ENCODE peak calls at places on chromosomes 3 and 15, in seven cellular contexts. One of them, this sample, is unnamed.
A peak's percentile ranks its signal among the peaks of the same experiment; 100 is the strongest.

GRCh38 chr3:134606033-134607025 is 44.5 kb downstream of the KY start:
- DNase-seq in stimulated activated CD4-positive, alpha-beta T cell treated with anti-CD3 and anti-CD28 coated beads, Interleukin-15, amount 100 ng/mL, for 48 hours: no peak
- DNase-seq in activated CD4-positive, alpha-beta T cell treated with anti-CD3 and anti-CD28 coated beads for 4 hours: no peak
- DNase-seq in HT1080: peak; percentile 52
- DNase-seq in BJ: no peak
- DNase-seq in SJSA1: no peak
- DNase-seq in astrocyte: no peak
- DNase-seq in this sample: no peak

GRCh38 chr15:99385865-99386264 is 134.6 kb downstream of the LRRC28 start:
- DNase-seq in SJSA1: no peak
- DNase-seq in BJ: no peak
- DNase-seq in activated CD4-positive, alpha-beta T cell treated with anti-CD3 and anti-CD28 coated beads for 4 hours: no peak
- DNase-seq in astrocyte: peak; percentile 49
- DNase-seq in HT1080: no peak
- DNase-seq in stimulated activated CD4-positive, alpha-beta T cell treated with anti-CD3 and anti-CD28 coated beads, Interleukin-15, amount 100 ng/mL, for 48 hours: no peak
- DNase-seq in this sample: no peak

GRCh38 chr3:156404217-156404616 is 150.7 kb downstream of the SSR3 start:
- DNase-seq in astrocyte: no peak
- DNase-seq in stimulated activated CD4-positive, alpha-beta T cell treated with anti-CD3 and anti-CD28 coated beads, Interleukin-15, amount 100 ng/mL, for 48 hours: no peak
- DNase-seq in SJSA1: no peak
- DNase-seq in activated CD4-positive, alpha-beta T cell treated with anti-CD3 and anti-CD28 coated beads for 4 hours: no peak
- DNase-seq in BJ: no peak
- DNase-seq in HT1080: no peak
- DNase-seq in this sample: peak; percentile 60

GRCh38 chr15:58988011-58988785 is 735 bp downstream of the RNF111 start:
- DNase-seq in astrocyte: peak; percentile 33
- DNase-seq in activated CD4-positive, alpha-beta T cell treated with anti-CD3 and anti-CD28 coated beads for 4 hours: peak; percentile 56
- DNase-seq in SJSA1: no peak
- DNase-seq in BJ: no peak
- DNase-seq in HT1080: peak; percentile 28
- DNase-seq in stimulated activated CD4-positive, alpha-beta T cell treated with anti-CD3 and anti-CD28 coated beads, Interleukin-15, amount 100 ng/mL, for 48 hours: peak; percentile 30
- DNase-seq in this sample: peak; percentile 80

GRCh38 chr3:55191911-55192787 is 264.3 kb upstream of the LRTM1 start:
- DNase-seq in activated CD4-positive, alpha-beta T cell treated with anti-CD3 and anti-CD28 coated beads for 4 hours: no peak
- DNase-seq in HT1080: peak; percentile 90
- DNase-seq in stimulated activated CD4-positive, alpha-beta T cell treated with anti-CD3 and anti-CD28 coated beads, Interleukin-15, amount 100 ng/mL, for 48 hours: no peak
- DNase-seq in SJSA1: peak; percentile 93
- DNase-seq in astrocyte: peak; percentile 100
- DNase-seq in BJ: peak; percentile 99
- DNase-seq in this sample: no peak

GRCh38 chr3:156677536-156677935 is 3.1 kb downstream of the TIPARP start:
- DNase-seq in stimulated activated CD4-positive, alpha-beta T cell treated with anti-CD3 and anti-CD28 coated beads, Interleukin-15, amount 100 ng/mL, for 48 hours: no peak
- DNase-seq in activated CD4-positive, alpha-beta T cell treated with anti-CD3 and anti-CD28 coated beads for 4 hours: no peak
- DNase-seq in SJSA1: no peak
- DNase-seq in astrocyte: no peak
- DNase-seq in BJ: no peak
- DNase-seq in HT1080: no peak
- DNase-seq in this sample: no peak

GRCh38 chr3:98561727-98562521 is 30.1 kb downstream of the GPR15 start:
- DNase-seq in astrocyte: peak; percentile 35
- DNase-seq in stimulated activated CD4-positive, alpha-beta T cell treated with anti-CD3 and anti-CD28 coated beads, Interleukin-15, amount 100 ng/mL, for 48 hours: no peak
- DNase-seq in activated CD4-positive, alpha-beta T cell treated with anti-CD3 and anti-CD28 coated beads for 4 hours: no peak
- DNase-seq in SJSA1: peak; percentile 22
- DNase-seq in BJ: no peak
- DNase-seq in HT1080: peak; percentile 54
- DNase-seq in this sample: no peak

GRCh38 chr3:172536993-172537419 is 13.8 kb upstream of the TNFSF10 start:
- DNase-seq in activated CD4-positive, alpha-beta T cell treated with anti-CD3 and anti-CD28 coated beads for 4 hours: no peak
- DNase-seq in HT1080: no peak
- DNase-seq in astrocyte: no peak
- DNase-seq in BJ: no peak
- DNase-seq in stimulated activated CD4-positive, alpha-beta T cell treated with anti-CD3 and anti-CD28 coated beads, Interleukin-15, amount 100 ng/mL, for 48 hours: no peak
- DNase-seq in SJSA1: no peak
- DNase-seq in this sample: no peak

GRCh38 chr3:24338409-24338808 is 156.2 kb downstream of the THRB start:
- DNase-seq in BJ: no peak
- DNase-seq in stimulated activated CD4-positive, alpha-beta T cell treated with anti-CD3 and anti-CD28 coated beads, Interleukin-15, amount 100 ng/mL, for 48 hours: no peak
- DNase-seq in astrocyte: no peak
- DNase-seq in HT1080: no peak
- DNase-seq in activated CD4-positive, alpha-beta T cell treated with anti-CD3 and anti-CD28 coated beads for 4 hours: no peak
- DNase-seq in SJSA1: no peak
- DNase-seq in this sample: no peak

GRCh38 chr15:89416339-89417183 is 79.8 kb downstream of the RHCG start:
- DNase-seq in activated CD4-positive, alpha-beta T cell treated with anti-CD3 and anti-CD28 coated beads for 4 hours: peak; percentile 54
- DNase-seq in SJSA1: peak; percentile 66
- DNase-seq in HT1080: peak; percentile 72
- DNase-seq in BJ: no peak
- DNase-seq in astrocyte: peak; percentile 7
- DNase-seq in stimulated activated CD4-positive, alpha-beta T cell treated with anti-CD3 and anti-CD28 coated beads, Interleukin-15, amount 100 ng/mL, for 48 hours: peak; percentile 80
- DNase-seq in this sample: peak; percentile 42

GRCh38 chr15:63190993-63191392 is 1.6 kb downstream of the RAB8B start:
- DNase-seq in astrocyte: no peak
- DNase-seq in SJSA1: no peak
- DNase-seq in BJ: no peak
- DNase-seq in activated CD4-positive, alpha-beta T cell treated with anti-CD3 and anti-CD28 coated beads for 4 hours: no peak
- DNase-seq in HT1080: no peak
- DNase-seq in stimulated activated CD4-positive, alpha-beta T cell treated with anti-CD3 and anti-CD28 coated beads, Interleukin-15, amount 100 ng/mL, for 48 hours: no peak
- DNase-seq in this sample: no peak

GRCh38 chr3:190375250-190375649 is 12.7 kb upstream of the CLDN16 start:
- DNase-seq in HT1080: peak; percentile 40
- DNase-seq in BJ: no peak
- DNase-seq in stimulated activated CD4-positive, alpha-beta T cell treated with anti-CD3 and anti-CD28 coated beads, Interleukin-15, amount 100 ng/mL, for 48 hours: no peak
- DNase-seq in astrocyte: no peak
- DNase-seq in SJSA1: no peak
- DNase-seq in activated CD4-positive, alpha-beta T cell treated with anti-CD3 and anti-CD28 coated beads for 4 hours: no peak
- DNase-seq in this sample: no peak

GRCh38 chr3:160929595-160929994 is 173.6 kb downstream of the PPM1L start:
- DNase-seq in BJ: no peak
- DNase-seq in HT1080: peak; percentile 51
- DNase-seq in activated CD4-positive, alpha-beta T cell treated with anti-CD3 and anti-CD28 coated beads for 4 hours: no peak
- DNase-seq in astrocyte: no peak
- DNase-seq in stimulated activated CD4-positive, alpha-beta T cell treated with anti-CD3 and anti-CD28 coated beads, Interleukin-15, amount 100 ng/mL, for 48 hours: no peak
- DNase-seq in SJSA1: peak; percentile 3
- DNase-seq in this sample: peak; percentile 18

GRCh38 chr15:79593119-79593869 is 161.2 kb downstream of the MINAR1 start:
- DNase-seq in SJSA1: no peak
- DNase-seq in stimulated activated CD4-positive, alpha-beta T cell treated with anti-CD3 and anti-CD28 coated beads, Interleukin-15, amount 100 ng/mL, for 48 hours: no peak
- DNase-seq in HT1080: no peak
- DNase-seq in activated CD4-positive, alpha-beta T cell treated with anti-CD3 and anti-CD28 coated beads for 4 hours: no peak
- DNase-seq in BJ: no peak
- DNase-seq in astrocyte: no peak
- DNase-seq in this sample: no peak

GRCh38 chr3:192365571-192365970 is 361.8 kb downstream of the FGF12 start:
- DNase-seq in HT1080: peak; percentile 9
- DNase-seq in SJSA1: no peak
- DNase-seq in activated CD4-positive, alpha-beta T cell treated with anti-CD3 and anti-CD28 coated beads for 4 hours: no peak
- DNase-seq in BJ: no peak
- DNase-seq in stimulated activated CD4-positive, alpha-beta T cell treated with anti-CD3 and anti-CD28 coated beads, Interleukin-15, amount 100 ng/mL, for 48 hours: no peak
- DNase-seq in astrocyte: no peak
- DNase-seq in this sample: no peak

GRCh38 chr3:128226794-128227399 is 73.6 kb downstream of the EEFSEC start:
- DNase-seq in activated CD4-positive, alpha-beta T cell treated with anti-CD3 and anti-CD28 coated beads for 4 hours: no peak
- DNase-seq in stimulated activated CD4-positive, alpha-beta T cell treated with anti-CD3 and anti-CD28 coated beads, Interleukin-15, amount 100 ng/mL, for 48 hours: peak; percentile 16
- DNase-seq in SJSA1: peak; percentile 33
- DNase-seq in astrocyte: no peak
- DNase-seq in BJ: no peak
- DNase-seq in HT1080: peak; percentile 58
- DNase-seq in this sample: no peak

GRCh38 chr3:65796676-65797075 is 242.0 kb downstream of the MAGI1 start:
- DNase-seq in activated CD4-positive, alpha-beta T cell treated with anti-CD3 and anti-CD28 coated beads for 4 hours: no peak
- DNase-seq in astrocyte: no peak
- DNase-seq in BJ: no peak
- DNase-seq in stimulated activated CD4-positive, alpha-beta T cell treated with anti-CD3 and anti-CD28 coated beads, Interleukin-15, amount 100 ng/mL, for 48 hours: no peak
- DNase-seq in HT1080: no peak
- DNase-seq in SJSA1: no peak
- DNase-seq in this sample: no peak

GRCh38 chr3:155981669-155982068 is 111.2 kb downstream of the GMPS start:
- DNase-seq in HT1080: no peak
- DNase-seq in activated CD4-positive, alpha-beta T cell treated with anti-CD3 and anti-CD28 coated beads for 4 hours: no peak
- DNase-seq in stimulated activated CD4-positive, alpha-beta T cell treated with anti-CD3 and anti-CD28 coated beads, Interleukin-15, amount 100 ng/mL, for 48 hours: no peak
- DNase-seq in SJSA1: no peak
- DNase-seq in BJ: no peak
- DNase-seq in astrocyte: peak; percentile 60
- DNase-seq in this sample: no peak

GRCh38 chr3:138367912-138368311 is 19.5 kb downstream of the MRAS start:
- DNase-seq in HT1080: no peak
- DNase-seq in activated CD4-positive, alpha-beta T cell treated with anti-CD3 and anti-CD28 coated beads for 4 hours: no peak
- DNase-seq in BJ: no peak
- DNase-seq in stimulated activated CD4-positive, alpha-beta T cell treated with anti-CD3 and anti-CD28 coated beads, Interleukin-15, amount 100 ng/mL, for 48 hours: no peak
- DNase-seq in SJSA1: no peak
- DNase-seq in astrocyte: peak; percentile 29
- DNase-seq in this sample: peak; percentile 56

GRCh38 chr3:174342941-174343431 is 516.1 kb upstream of the NAALADL2 start:
- DNase-seq in HT1080: no peak
- DNase-seq in astrocyte: peak; percentile 58
- DNase-seq in stimulated activated CD4-positive, alpha-beta T cell treated with anti-CD3 and anti-CD28 coated beads, Interleukin-15, amount 100 ng/mL, for 48 hours: no peak
- DNase-seq in BJ: no peak
- DNase-seq in activated CD4-positive, alpha-beta T cell treated with anti-CD3 and anti-CD28 coated beads for 4 hours: no peak
- DNase-seq in SJSA1: no peak
- DNase-seq in this sample: no peak

GRCh38 chr3:50161320-50161719 is 6.2 kb downstream of the SEMA3F start:
- DNase-seq in SJSA1: no peak
- DNase-seq in activated CD4-positive, alpha-beta T cell treated with anti-CD3 and anti-CD28 coated beads for 4 hours: no peak
- DNase-seq in BJ: no peak
- DNase-seq in stimulated activated CD4-positive, alpha-beta T cell treated with anti-CD3 and anti-CD28 coated beads, Interleukin-15, amount 100 ng/mL, for 48 hours: no peak
- DNase-seq in HT1080: no peak
- DNase-seq in astrocyte: no peak
- DNase-seq in this sample: no peak

GRCh38 chr15:80577552-80578205 is 117.4 kb upstream of the ABHD17C start:
- DNase-seq in astrocyte: no peak
- DNase-seq in activated CD4-positive, alpha-beta T cell treated with anti-CD3 and anti-CD28 coated beads for 4 hours: no peak
- DNase-seq in SJSA1: no peak
- DNase-seq in stimulated activated CD4-positive, alpha-beta T cell treated with anti-CD3 and anti-CD28 coated beads, Interleukin-15, amount 100 ng/mL, for 48 hours: no peak
- DNase-seq in BJ: no peak
- DNase-seq in HT1080: no peak
- DNase-seq in this sample: no peak

GRCh38 chr3:13135811-13136321 is 62.6 kb upstream of the IQSEC1 start:
- DNase-seq in HT1080: no peak
- DNase-seq in SJSA1: no peak
- DNase-seq in astrocyte: no peak
- DNase-seq in stimulated activated CD4-positive, alpha-beta T cell treated with anti-CD3 and anti-CD28 coated beads, Interleukin-15, amount 100 ng/mL, for 48 hours: no peak
- DNase-seq in BJ: no peak
- DNase-seq in activated CD4-positive, alpha-beta T cell treated with anti-CD3 and anti-CD28 coated beads for 4 hours: no peak
- DNase-seq in this sample: no peak

GRCh38 chr3:32591960-32592462 is 21.4 kb upstream of the DYNC1LI1 start:
- DNase-seq in SJSA1: no peak
- DNase-seq in BJ: no peak
- DNase-seq in astrocyte: no peak
- DNase-seq in stimulated activated CD4-positive, alpha-beta T cell treated with anti-CD3 and anti-CD28 coated beads, Interleukin-15, amount 100 ng/mL, for 48 hours: no peak
- DNase-seq in HT1080: no peak
- DNase-seq in activated CD4-positive, alpha-beta T cell treated with anti-CD3 and anti-CD28 coated beads for 4 hours: no peak
- DNase-seq in this sample: no peak

GRCh38 chr3:70856414-70857162 is 544.1 kb upstream of the MDFIC2 start:
- DNase-seq in astrocyte: peak; percentile 98
- DNase-seq in HT1080: peak; percentile 82
- DNase-seq in activated CD4-positive, alpha-beta T cell treated with anti-CD3 and anti-CD28 coated beads for 4 hours: no peak
- DNase-seq in stimulated activated CD4-positive, alpha-beta T cell treated with anti-CD3 and anti-CD28 coated beads, Interleukin-15, amount 100 ng/mL, for 48 hours: no peak
- DNase-seq in SJSA1: no peak
- DNase-seq in BJ: no peak
- DNase-seq in this sample: no peak

GRCh38 chr3:136778865-136779264 is 26.7 kb upstream of the STAG1 start:
- DNase-seq in SJSA1: peak; percentile 11
- DNase-seq in astrocyte: peak; percentile 72
- DNase-seq in HT1080: no peak
- DNase-seq in stimulated activated CD4-positive, alpha-beta T cell treated with anti-CD3 and anti-CD28 coated beads, Interleukin-15, amount 100 ng/mL, for 48 hours: no peak
- DNase-seq in activated CD4-positive, alpha-beta T cell treated with anti-CD3 and anti-CD28 coated beads for 4 hours: no peak
- DNase-seq in BJ: no peak
- DNase-seq in this sample: no peak

GRCh38 chr15:80630981-80631380 is 64.1 kb upstream of the ABHD17C start:
- DNase-seq in HT1080: no peak
- DNase-seq in BJ: no peak
- DNase-seq in SJSA1: no peak
- DNase-seq in stimulated activated CD4-positive, alpha-beta T cell treated with anti-CD3 and anti-CD28 coated beads, Interleukin-15, amount 100 ng/mL, for 48 hours: no peak
- DNase-seq in activated CD4-positive, alpha-beta T cell treated with anti-CD3 and anti-CD28 coated beads for 4 hours: no peak
- DNase-seq in astrocyte: no peak
- DNase-seq in this sample: no peak

GRCh38 chr15:92724144-92724543 is 68.6 kb upstream of the FAM174B start:
- DNase-seq in HT1080: peak; percentile 25
- DNase-seq in stimulated activated CD4-positive, alpha-beta T cell treated with anti-CD3 and anti-CD28 coated beads, Interleukin-15, amount 100 ng/mL, for 48 hours: no peak
- DNase-seq in BJ: no peak
- DNase-seq in activated CD4-positive, alpha-beta T cell treated with anti-CD3 and anti-CD28 coated beads for 4 hours: no peak
- DNase-seq in SJSA1: no peak
- DNase-seq in astrocyte: no peak
- DNase-seq in this sample: no peak

GRCh38 chr3:126321490-126321889 is 35.7 kb downstream of the KLF15 start:
- DNase-seq in BJ: no peak
- DNase-seq in activated CD4-positive, alpha-beta T cell treated with anti-CD3 and anti-CD28 coated beads for 4 hours: no peak
- DNase-seq in HT1080: no peak
- DNase-seq in astrocyte: no peak
- DNase-seq in SJSA1: no peak
- DNase-seq in stimulated activated CD4-positive, alpha-beta T cell treated with anti-CD3 and anti-CD28 coated beads, Interleukin-15, amount 100 ng/mL, for 48 hours: no peak
- DNase-seq in this sample: no peak

GRCh38 chr3:124775776-124776336 is 45.6 kb downstream of the UMPS start:
- DNase-seq in stimulated activated CD4-positive, alpha-beta T cell treated with anti-CD3 and anti-CD28 coated beads, Interleukin-15, amount 100 ng/mL, for 48 hours: no peak
- DNase-seq in BJ: no peak
- DNase-seq in SJSA1: no peak
- DNase-seq in activated CD4-positive, alpha-beta T cell treated with anti-CD3 and anti-CD28 coated beads for 4 hours: no peak
- DNase-seq in HT1080: no peak
- DNase-seq in astrocyte: no peak
- DNase-seq in this sample: no peak

GRCh38 chr3:33636125-33636855 is 81.8 kb downstream of the CLASP2 start:
- DNase-seq in BJ: no peak
- DNase-seq in HT1080: peak; percentile 62
- DNase-seq in activated CD4-positive, alpha-beta T cell treated with anti-CD3 and anti-CD28 coated beads for 4 hours: no peak
- DNase-seq in stimulated activated CD4-positive, alpha-beta T cell treated with anti-CD3 and anti-CD28 coated beads, Interleukin-15, amount 100 ng/mL, for 48 hours: no peak
- DNase-seq in astrocyte: peak; percentile 59
- DNase-seq in SJSA1: peak; percentile 41
- DNase-seq in this sample: peak; percentile 55

GRCh38 chr15:30030350-30030749 is 52.4 kb upstream of the GOLGA8J start:
- DNase-seq in stimulated activated CD4-positive, alpha-beta T cell treated with anti-CD3 and anti-CD28 coated beads, Interleukin-15, amount 100 ng/mL, for 48 hours: no peak
- DNase-seq in SJSA1: peak; percentile 13
- DNase-seq in HT1080: no peak
- DNase-seq in BJ: no peak
- DNase-seq in activated CD4-positive, alpha-beta T cell treated with anti-CD3 and anti-CD28 coated beads for 4 hours: no peak
- DNase-seq in astrocyte: no peak
- DNase-seq in this sample: no peak

This sample was measured in midbrain.